ENCODE peak calls at places on chromosomes 7 and 10, in eight cellular contexts. D is AG09309; E is GM19239; C is mucosa of descending colon; U is CD4-positive, alpha-beta memory T cell; O is T-helper 2 cell; F is retina; G is NCI-H69. R is an unnamed sample.

GRCh38 chr10:121325490-121326231 is 272.6 kb downstream of the FGFR2 start:
- DNase-seq in D (no peak), E (no peak), C (no peak), U (no peak), O (no peak), F (no peak), G (peak), R (no peak)

GRCh38 chr10:31390804-31391203 is 71.8 kb downstream of the ZEB1 start:
- DNase-seq in D (no peak), E (no peak), C (no peak), U (no peak), O (no peak), F (no peak), G (no peak), R (no peak)

GRCh38 chr10:4013651-4014085 is 228.7 kb upstream of the KLF6 start:
- DNase-seq in D (no peak), E (peak), C (no peak), U (peak), O (no peak), F (no peak), G (no peak), R (no peak)

GRCh38 chr7:155198901-155199845 is 98.5 kb upstream of the INSIG1 start:
- DNase-seq in D (peak), E (no peak), C (no peak), U (no peak), O (no peak), F (no peak), G (no peak), R (no peak)

GRCh38 chr7:118583651-118584050 is 359.1 kb downstream of the ANKRD7 start:
- DNase-seq in D (no peak), E (no peak), C (no peak), U (no peak), O (no peak), F (no peak), G (peak), R (no peak)

GRCh38 chr10:45809829-45810228 is 37.5 kb downstream of the AGAP4 start:
- DNase-seq in D (no peak), E (no peak), C (no peak), U (no peak), O (no peak), F (no peak), G (peak), R (no peak)

GRCh38 chr7:149772821-149773425 is 465 bp downstream of the ZNF467 start:
- DNase-seq in D (no peak), E (no peak), C (peak), U (no peak), O (no peak), F (no peak), G (peak), R (no peak)

GRCh38 chr10:88838766-88839165 is 12.9 kb downstream of the ANKRD22 start:
- DNase-seq in D (no peak), E (no peak), C (no peak), U (no peak), O (no peak), F (no peak), G (no peak), R (no peak)

GRCh38 chr10:80260295-80261243 is 28.9 kb downstream of the MAT1A start:
- DNase-seq in D (no peak), E (peak), C (no peak), U (no peak), O (no peak), F (peak), G (peak), R (no peak)

GRCh38 chr7:84675633-84676034 is 481.0 kb upstream of the SEMA3A start:
- DNase-seq in D (no peak), E (no peak), C (no peak), U (no peak), O (no peak), F (no peak), G (peak), R (peak)

GRCh38 chr10:62632071-62632809 is 172.3 kb upstream of the ADO start:
- DNase-seq in D (no peak), E (no peak), C (no peak), U (peak), O (no peak), F (no peak), G (peak), R (peak)

GRCh38 chr7:68691261-68692216 is 906.7 kb upstream of the AUTS2 start:
- DNase-seq in D (peak), E (no peak), C (no peak), U (no peak), O (no peak), F (no peak), G (no peak), R (no peak)

GRCh38 chr7:28939844-28940243 is 18.3 kb downstream of the TRIL start:
- DNase-seq in D (no peak), E (no peak), C (no peak), U (no peak), O (no peak), F (no peak), G (peak), R (no peak)

GRCh38 chr7:154744861-154745258 is 258.1 kb downstream of the PAXIP1 start:
- DNase-seq in D (no peak), E (no peak), C (no peak), U (no peak), O (no peak), F (no peak), G (no peak), R (no peak)

GRCh38 chr7:152072451-152072850 is 47.0 kb downstream of the GALNT11 start:
- DNase-seq in D (no peak), E (no peak), C (no peak), U (no peak), O (no peak), F (no peak), G (peak), R (no peak)

GRCh38 chr10:32229170-32229569 is 117.8 kb downstream of the EPC1 start:
- DNase-seq in D (no peak), E (no peak), C (no peak), U (no peak), O (no peak), F (no peak), G (no peak), R (no peak)

GRCh38 chr7:106610996-106611886 is 49.7 kb downstream of the CCDC71L start:
- DNase-seq in D (peak), E (no peak), C (no peak), U (no peak), O (no peak), F (no peak), G (peak), R (no peak)

GRCh38 chr7:78020131-78020873 is 221.7 kb downstream of the PHTF2 start:
- DNase-seq in D (peak), E (peak), C (no peak), U (peak), O (no peak), F (peak), G (peak), R (peak)

GRCh38 chr10:5813341-5814109 is at the start of gene GDI2:
- DNase-seq in D (peak), E (peak), C (peak), U (peak), O (peak), F (peak), G (peak), R (peak)

GRCh38 chr7:7103343-7104313 is 78.7 kb upstream of the C1GALT1 start:
- DNase-seq in D (peak), E (peak), C (no peak), U (no peak), O (no peak), F (peak), G (peak), R (no peak)

GRCh38 chr7:24756545-24756988 is 697 bp downstream of the GSDME start:
- DNase-seq in D (no peak), E (no peak), C (no peak), U (peak), O (no peak), F (peak), G (no peak), R (no peak)

GRCh38 chr10:19778996-19779395 is 37.2 kb upstream of the PLXDC2 start:
- DNase-seq in D (no peak), E (no peak), C (no peak), U (no peak), O (no peak), F (no peak), G (no peak), R (no peak)